ENCODE peak calls at places on chromosomes 2 and 18, in seven cellular contexts. F is stomach, X is neural progenitor cell, E is PC-3, D is HCT116, G is endothelial cell of umbilical vein, M is PC-9. R is an unnamed sample.

GRCh38 chr2:70627499-70627898 is 73.9 kb upstream of the TGFA start:
- DNase-seq in X (no peak), G (peak; percentile 9), E (peak; percentile 76), F (no peak), M (peak; percentile 11), D (no peak), R (no peak)

GRCh38 chr2:23916727-23917458 is 10.0 kb downstream of the ATAD2B start:
- DNase-seq in D (no peak), E (peak; percentile 48), F (no peak), M (no peak), X (no peak), G (no peak), R (no peak)

GRCh38 chr18:3610818-3611217 is 160.8 kb downstream of the TGIF1 start:
- DNase-seq in F (no peak), X (no peak), D (no peak), E (no peak), M (no peak), G (no peak), R (no peak)

GRCh38 chr18:25134858-25135257 is 217.1 kb downstream of the ZNF521 start:
- DNase-seq in G (no peak), M (no peak), E (no peak), D (no peak), X (no peak), F (no peak), R (no peak)

GRCh38 chr2:44100351-44100750 is 68.3 kb upstream of the PPM1B start:
- DNase-seq in D (peak; percentile 16), M (peak; percentile 85), E (peak; percentile 75), G (peak; percentile 52), X (no peak), F (peak; percentile 38), R (peak; percentile 65)

GRCh38 chr2:234978466-234979203 is 26.8 kb downstream of the SH3BP4 start:
- DNase-seq in E (peak; percentile 88), D (no peak), M (peak; percentile 85), G (peak; percentile 78), F (peak; percentile 83), X (no peak), R (no peak)

GRCh38 chr2:144370937-144371584 is 148.9 kb downstream of the ZEB2 start:
- DNase-seq in E (no peak), D (no peak), M (no peak), G (peak; percentile 38), F (no peak), X (no peak), R (no peak)

GRCh38 chr18:59208602-59209001 is 11.4 kb upstream of the GRP start:
- DNase-seq in G (no peak), F (no peak), E (peak; percentile 65), D (no peak), M (no peak), X (no peak), R (no peak)

GRCh38 chr2:64932327-64933216 is 56.6 kb upstream of the SLC1A4 start:
- DNase-seq in F (no peak), X (no peak), E (no peak), D (no peak), G (no peak), M (no peak), R (no peak)

GRCh38 chr2:223598994-223599645 is 3.0 kb downstream of the SCG2 start:
- DNase-seq in X (no peak), E (peak; percentile 23), F (no peak), G (no peak), M (no peak), D (no peak), R (no peak)

GRCh38 chr18:79553696-79554095 is 125.9 kb upstream of the CTDP1 start:
- DNase-seq in F (no peak), G (no peak), D (no peak), M (no peak), X (no peak), E (no peak), R (no peak)

GRCh38 chr2:226977775-226978190 is 141.9 kb downstream of the RHBDD1 start:
- DNase-seq in E (peak; percentile 77), X (no peak), G (no peak), D (no peak), M (no peak), F (no peak), R (no peak)

GRCh38 chr2:153408708-153409107 is 69.9 kb downstream of the RPRM start:
- DNase-seq in M (no peak), G (no peak), F (no peak), E (peak; percentile 49), X (no peak), D (no peak), R (no peak)

GRCh38 chr18:13279181-13280065 is 60.9 kb downstream of the LDLRAD4 start:
- DNase-seq in F (no peak), G (no peak), X (no peak), M (no peak), E (no peak), D (no peak), R (no peak)

GRCh38 chr2:24491626-24492282 is 700 bp downstream of the NCOA1 start:
- DNase-seq in E (peak; percentile 17), M (peak; percentile 26), D (no peak), G (peak; percentile 62), X (peak; percentile 75), F (peak; percentile 39), R (peak; percentile 98)

GRCh38 chr2:113922784-113923183 is 32.9 kb downstream of the ACTR3 start:
- DNase-seq in G (no peak), X (no peak), M (no peak), E (no peak), D (no peak), F (no peak), R (no peak)

GRCh38 chr2:128444816-128445532 is 126.3 kb upstream of the HS6ST1 start:
- DNase-seq in D (no peak), M (no peak), F (peak; percentile 14), G (no peak), E (no peak), X (no peak), R (no peak)

GRCh38 chr18:49754866-49755265 is 58.5 kb downstream of the ACAA2 start:
- DNase-seq in D (no peak), M (no peak), G (no peak), E (no peak), F (no peak), X (no peak), R (no peak)

GRCh38 chr2:132943829-132944228 is 273.8 kb upstream of the LYPD1 start:
- DNase-seq in F (no peak), E (no peak), G (peak; percentile 24), D (no peak), M (no peak), X (no peak), R (no peak)

GRCh38 chr2:10946394-10946793 is 34.7 kb downstream of the KCNF1 start:
- DNase-seq in D (no peak), E (no peak), M (no peak), G (no peak), F (no peak), X (no peak), R (no peak)

GRCh38 chr18:45839415-45840395 is 14.2 kb downstream of the SIGLEC15 start:
- DNase-seq in D (peak; percentile 10), G (peak; percentile 70), E (peak; percentile 62), X (peak; percentile 50), F (peak; percentile 67), M (peak; percentile 37), R (no peak)

GRCh38 chr2:3399403-3399802 is 19.9 kb downstream of the TRAPPC12 start:
- DNase-seq in M (no peak), X (no peak), G (no peak), D (no peak), E (no peak), F (no peak), R (no peak)

GRCh38 chr18:57839942-57840381 is 36.8 kb upstream of the ATP8B1 start:
- DNase-seq in D (no peak), G (peak; percentile 71), E (peak; percentile 88), F (no peak), M (peak; percentile 12), X (no peak), R (peak; percentile 39)

GRCh38 chr2:101519173-101519492 is 44.2 kb upstream of the RFX8 start:
- DNase-seq in M (no peak), X (no peak), F (no peak), E (no peak), G (peak; percentile 61), D (no peak), R (no peak)
- H3K4me1 ChIP-seq in M (peaks cover 55% of the 10 kb centered on the region), X (no peaks in the 10 kb centered on the region), F (peaks cover 7% of the 10 kb centered on the region), E (peaks cover 53% of the 10 kb centered on the region), G (peaks cover 57% of the 10 kb centered on the region), D (peaks cover 8% of the 10 kb centered on the region), R (peaks cover 16% of the 10 kb centered on the region)

DNA sequence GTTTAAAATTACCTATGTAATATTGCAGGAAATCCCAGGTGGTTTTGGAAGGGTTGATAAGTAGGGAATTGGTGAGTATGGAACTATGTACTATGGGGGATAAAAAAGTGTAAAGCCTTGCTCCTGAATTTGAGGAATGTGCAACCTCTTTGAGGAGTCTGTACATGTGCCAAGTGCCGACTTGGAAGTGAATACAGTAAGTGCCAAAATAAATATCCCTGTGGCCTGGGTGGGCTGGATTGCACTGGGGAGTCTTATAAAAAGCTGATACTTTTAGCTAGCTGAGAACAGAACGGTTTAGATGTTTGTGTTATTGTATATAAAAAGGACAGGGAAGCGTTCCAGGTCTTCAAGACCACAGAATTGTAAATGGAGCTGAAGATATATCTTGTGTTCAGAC is 317.1 kb upstream of the LRRTM1 start:
- DNase-seq in G (no peak), M (no peak), D (no peak), X (no peak), F (no peak), E (no peak), R (no peak)
- H3K9me3 ChIP-seq in G (peaks cover 2% of the 10 kb centered on the region), M (no peaks in the 10 kb centered on the region), D (peaks cover 11% of the 10 kb centered on the region), X (no peaks in the 10 kb centered on the region), F (no peaks in the 10 kb centered on the region), E (no peaks in the 10 kb centered on the region), R (no peaks in the 10 kb centered on the region)

DNA sequence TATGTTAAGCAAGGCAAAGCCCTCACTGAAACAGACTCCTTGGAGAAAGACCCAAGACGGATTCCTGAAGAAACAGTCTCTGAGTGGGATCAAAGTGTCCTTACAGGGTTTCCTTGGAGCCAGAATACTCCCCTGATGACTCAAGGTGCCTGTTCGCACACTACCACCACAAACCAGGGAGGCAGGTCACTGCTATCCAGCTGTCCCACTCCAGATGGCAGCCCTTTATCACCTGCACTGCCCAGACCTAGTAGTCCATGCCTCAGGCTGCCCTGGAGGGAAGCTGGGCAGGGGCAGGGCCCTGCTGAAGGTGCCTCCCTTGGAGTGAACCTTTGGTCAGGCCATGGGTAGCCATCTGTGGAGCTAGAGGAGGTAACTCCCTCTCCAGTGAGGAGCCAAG is 34.2 kb downstream of the TRABD2A start:
- DNase-seq in F (no peak), E (no peak), X (no peak), G (no peak), D (no peak), M (no peak), R (no peak)
- H3K27ac ChIP-seq in F (peak overlapping the region; percentile 58), E (no peak overlapping the region), X (no peak overlapping the region), G (no peak overlapping the region), D (no peak overlapping the region), M (no peak overlapping the region), R (no peak overlapping the region)

GRCh38 chr2:135987441-135987840 is 2.0 kb upstream of the DARS1 start:
- DNase-seq in F (no peak), D (no peak), M (no peak), X (no peak), G (no peak), E (no peak), R (no peak)

GRCh38 chr2:135984199-135985017 is 1.0 kb downstream of the DARS1 start:
- DNase-seq in F (no peak), X (no peak), G (no peak), E (no peak), M (no peak), D (no peak), R (no peak)

GRCh38 chr2:135986507-135986906 is 1.1 kb upstream of the DARS1 start:
- DNase-seq in X (no peak), E (no peak), G (no peak), D (no peak), F (no peak), M (no peak), R (no peak)

GRCh38 chr2:135985018-135985825 is at the start of gene DARS1:
- DNase-seq in X (peak; percentile 97), M (peak; percentile 89), F (peak; percentile 91), G (peak; percentile 92), D (peak; percentile 82), E (peak; percentile 92), R (peak; percentile 98)

GRCh38 chr2:135985826-135986393 is 484 bp upstream of the DARS1 start:
- DNase-seq in E (no peak), D (no peak), X (no peak), G (no peak), F (no peak), M (no peak), R (no peak)
- H3K4me1 ChIP-seq in E (peaks cover 19% of the 10 kb centered on the region), D (no peaks in the 10 kb centered on the region), X (peaks cover 16% of the 10 kb centered on the region), G (peaks cover 13% of the 10 kb centered on the region), F (peaks cover 4% of the 10 kb centered on the region), M (peaks cover 15% of the 10 kb centered on the region), R (peaks cover 17% of the 10 kb centered on the region)

R was measured in SJCRH30.